ENCODE peak calls at places on chromosomes 7 and 10, in six cellular contexts. Q, H, E, N, U and R are unnamed samples.

GRCh38 chr7:47221826-47222225 is 360.1 kb downstream of the TNS3 start:
- DNase-seq in Q (no peak), H (no peak), E (no peak), N (no peak), U (no peak), R (no peak)

GRCh38 chr7:8305104-8305503 is 43.1 kb upstream of the ICA1 start:
- DNase-seq in Q (no peak), H (no peak), E (no peak), N (no peak), U (no peak), R (no peak)

GRCh38 chr10:62662471-62662870 is 142.0 kb upstream of the ADO start:
- DNase-seq in Q (no peak), H (no peak), E (peak), N (no peak), U (no peak), R (no peak)

GRCh38 chr10:10067644-10068043 is 950.0 kb upstream of the CELF2 start:
- DNase-seq in Q (no peak), H (no peak), E (no peak), N (no peak), U (no peak), R (no peak)

GRCh38 chr10:1297566-1298301 is 241.5 kb downstream of the WDR37 start:
- DNase-seq in Q (no peak), H (no peak), E (peak), N (no peak), U (no peak), R (no peak)

GRCh38 chr7:156334636-156335035 is 305.9 kb upstream of the RNF32 start:
- DNase-seq in Q (no peak), H (no peak), E (no peak), N (no peak), U (no peak), R (no peak)

GRCh38 chr7:66181329-66181728 is 23.8 kb upstream of the TPST1 start:
- DNase-seq in Q (no peak), H (no peak), E (no peak), N (no peak), U (no peak), R (no peak)

GRCh38 chr7:100087055-100087750 is 1.6 kb upstream of the COPS6 start:
- DNase-seq in Q (no peak), H (no peak), E (no peak), N (no peak), U (no peak), R (no peak)

GRCh38 chr10:79356104-79356503 is 8.8 kb downstream of the PPIF start:
- DNase-seq in Q (no peak), H (no peak), E (no peak), N (no peak), U (no peak), R (no peak)

GRCh38 chr10:62165803-62166202 is 102.8 kb downstream of the RTKN2 start:
- DNase-seq in Q (no peak), H (no peak), E (no peak), N (no peak), U (no peak), R (no peak)

GRCh38 chr7:124152859-124153692 is 120.2 kb upstream of the TMEM229A start:
- DNase-seq in Q (no peak), H (peak), E (peak), N (no peak), U (no peak), R (peak)